ENCODE peak calls at places on chromosomes 2 and 18, in four cellular contexts. Q is H9, O is IMR-90, X is H1. W is an unnamed sample.

GRCh38 chr2:99572380-99572779 is 82.6 kb upstream of the REV1 start:
- DNase-seq in Q (no peak), O (no peak), X (no peak), W (peak; percentile 14)

GRCh38 chr18:78659748-78660147 is 319.9 kb upstream of the SALL3 start:
- DNase-seq in Q (peak; percentile 70), O (no peak), X (peak; percentile 87), W (peak; percentile 39)

GRCh38 chr2:121136323-121136722 is 148.7 kb downstream of the TFCP2L1 start:
- DNase-seq in Q (no peak), O (no peak), X (no peak), W (peak; percentile 40)

GRCh38 chr2:207939342-207940108 is 85.8 kb downstream of the PLEKHM3 start:
- DNase-seq in Q (no peak), O (no peak), X (no peak), W (no peak)

GRCh38 chr2:100855084-100855483 is 35.1 kb downstream of the NPAS2 start:
- DNase-seq in Q (no peak), O (no peak), X (no peak), W (no peak)

GRCh38 chr2:172829229-172829628 is 93.6 kb downstream of the RAPGEF4 start:
- DNase-seq in Q (no peak), O (peak; percentile 93), X (no peak), W (peak; percentile 80)

GRCh38 chr18:59402432-59403090 is 43.5 kb upstream of the LMAN1 start:
- DNase-seq in Q (peak; percentile 96), O (peak; percentile 68), X (peak; percentile 88), W (peak; percentile 99)

GRCh38 chr18:61816071-61816470 is 76.7 kb downstream of the RNF152 start:
- DNase-seq in Q (no peak), O (no peak), X (no peak), W (no peak)

GRCh38 chr2:19282305-19282704 is 76.1 kb downstream of the OSR1 start:
- DNase-seq in Q (no peak), O (no peak), X (no peak), W (no peak)

GRCh38 chr2:105383456-105383855 is 15.4 kb downstream of the FHL2 start:
- DNase-seq in Q (no peak), O (no peak), X (no peak), W (no peak)

GRCh38 chr2:165238295-165238694 is 919 bp upstream of the SCN2A start:
- DNase-seq in Q (no peak), O (peak; percentile 16), X (no peak), W (peak; percentile 40)

GRCh38 chr18:64100136-64100922 is 48.6 kb downstream of the LINC00305 start:
- DNase-seq in Q (no peak), O (no peak), X (no peak), W (no peak)

GRCh38 chr2:64329848-64330247 is 124.1 kb upstream of the LGALSL start:
- DNase-seq in Q (no peak), O (peak; percentile 4), X (no peak), W (peak; percentile 55)

GRCh38 chr18:57088883-57089282 is 58.0 kb upstream of the BOD1L2 start:
- DNase-seq in Q (no peak), O (no peak), X (no peak), W (no peak)
- H4K5ac ChIP-seq in Q (no peak overlapping the region), O (no peak overlapping the region), X (no peak overlapping the region), W (no peak overlapping the region)

GRCh38 chr18:5779922-5780321 is 115.4 kb downstream of the TMEM200C start:
- DNase-seq in Q (no peak), O (no peak), X (no peak), W (no peak)
- H2AK5ac ChIP-seq in Q (no peak overlapping the region), O (no peak overlapping the region), X (no peak overlapping the region), W (no peak overlapping the region)

DNA sequence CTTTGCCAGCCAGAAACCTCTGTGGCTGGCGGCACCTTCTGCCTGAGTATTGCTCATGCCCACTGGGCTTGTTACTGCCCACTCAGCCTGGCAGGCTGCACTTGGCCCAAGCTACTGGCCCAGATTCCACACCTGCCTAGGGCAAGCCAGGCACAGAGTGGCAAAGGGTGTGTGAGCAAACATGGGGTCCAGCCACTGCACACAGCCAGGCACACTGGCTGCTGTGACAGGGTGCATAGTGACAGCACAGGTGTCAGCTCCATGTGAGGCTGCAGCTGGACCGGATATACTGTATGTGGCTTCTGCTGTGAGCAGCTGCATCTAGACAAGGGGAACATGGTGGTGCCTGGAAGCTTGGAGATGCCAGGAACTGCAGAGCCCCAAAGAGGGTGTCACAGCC is 113.9 kb downstream of the COPS8 start:
- DNase-seq in Q (peak; percentile 48), O (no peak), X (no peak), W (no peak)
- H4K5ac ChIP-seq in Q (no peak overlapping the region), O (peak overlapping the region; percentile 100), X (no peak overlapping the region), W (no peak overlapping the region)

GRCh38 chr2:215970425-215970824 is 42.9 kb downstream of the MREG start:
- DNase-seq in Q (no peak), O (peak; percentile 77), X (no peak), W (no peak)
- H2AK5ac ChIP-seq in Q (no peak overlapping the region), O (no peak overlapping the region), X (no peak overlapping the region), W (no peak overlapping the region)

GRCh38 chr18:23743733-23744333 is 54.6 kb downstream of the LAMA3 start:
- DNase-seq in Q (no peak), O (no peak), X (no peak), W (peak; percentile 24)
- H4K5ac ChIP-seq in Q (no peak overlapping the region), O (no peak overlapping the region), X (no peak overlapping the region), W (no peak overlapping the region)

W was measured in mesendoderm.